ENCODE peak calls at places on chromosomes 5 and 9, in six cellular contexts. F, G, Z, I, R and B are unnamed samples.

GRCh38 chr5:158903006-158903405 is 196.7 kb downstream of the EBF1 start:
- DNase-seq in F (no peak), G (no peak), Z (no peak), I (no peak), R (no peak), B (no peak)

GRCh38 chr5:96942911-96943310 is 7.0 kb downstream of the LNPEP start:
- DNase-seq in F (no peak), G (no peak), Z (no peak), I (no peak), R (no peak), B (no peak)

GRCh38 chr5:1032011-1032410 is 23.4 kb downstream of the NKD2 start:
- DNase-seq in F (no peak), G (no peak), Z (peak; percentile 16), I (no peak), R (no peak), B (no peak)

GRCh38 chr5:158718738-158719505 is 380.8 kb downstream of the EBF1 start:
- DNase-seq in F (no peak), G (no peak), Z (no peak), I (no peak), R (no peak), B (no peak)

GRCh38 chr9:86829496-86830046 is 117.7 kb downstream of the GAS1 start:
- DNase-seq in F (no peak), G (no peak), Z (no peak), I (no peak), R (no peak), B (no peak)

GRCh38 chr5:78005021-78005785 is 229.1 kb upstream of the TBCA start:
- DNase-seq in F (no peak), G (no peak), Z (no peak), I (peak; percentile 45), R (no peak), B (no peak)

GRCh38 chr5:62143268-62144229 is 162.5 kb upstream of the KIF2A start:
- DNase-seq in F (no peak), G (peak; percentile 14), Z (no peak), I (peak; percentile 19), R (peak; percentile 54), B (no peak)

GRCh38 chr9:115882911-115883310 is 270.7 kb upstream of the PAPPA start:
- DNase-seq in F (no peak), G (no peak), Z (no peak), I (no peak), R (no peak), B (no peak)